ENCODE peak calls at places on chromosomes 13 and 19, in five cellular contexts. H is GM23338, S is MM.1S, I is neural progenitor cell, E is HCT116. Z is an unnamed sample.

GRCh38 chr13:49297338-49297737 is 49.6 kb downstream of the CDADC1 start:
- DNase-seq in H (no peak), S (no peak), I (no peak), E (no peak), Z (no peak)

GRCh38 chr13:41547253-41548000 is 90.1 kb downstream of the RGCC start:
- DNase-seq in H (no peak), S (no peak), I (no peak), E (no peak), Z (no peak)

GRCh38 chr13:67049744-67050143 is 180.4 kb downstream of the PCDH9 start:
- DNase-seq in H (no peak), S (no peak), I (no peak), E (no peak), Z (no peak)

GRCh38 chr19:54204767-54205468 is 4.3 kb downstream of the RPS9 start:
- DNase-seq in H (no peak), S (no peak), I (no peak), E (no peak), Z (no peak)

GRCh38 chr19:16791942-16792341 is 37.3 kb upstream of the SIN3B start:
- DNase-seq in H (no peak), S (no peak), I (no peak), E (no peak), Z (no peak)

GRCh38 chr13:56659041-56659471 is 481.7 kb upstream of the PRR20A start:
- DNase-seq in H (no peak), S (no peak), I (no peak), E (no peak), Z (no peak)

GRCh38 chr19:43560687-43561086 is 14.6 kb downstream of the XRCC1 start:
- DNase-seq in H (peak), S (no peak), I (no peak), E (no peak), Z (no peak)

GRCh38 chr19:58170860-58171259 is 12.0 kb upstream of the ZNF274 start:
- DNase-seq in H (no peak), S (no peak), I (no peak), E (no peak), Z (no peak)

GRCh38 chr13:110266431-110266809 is 40.5 kb downstream of the COL4A1 start:
- DNase-seq in H (no peak), S (no peak), I (no peak), E (no peak), Z (no peak)

GRCh38 chr19:49224856-49225255 is 67.3 kb downstream of the TRPM4 start:
- DNase-seq in H (peak), S (peak), I (peak), E (peak), Z (peak)

GRCh38 chr19:18109731-18110671 is 12.4 kb downstream of the MAST3 start:
- DNase-seq in H (peak), S (peak), I (peak), E (no peak), Z (peak)

GRCh38 chr19:3434630-3435553 is 45.4 kb downstream of the SMIM24 start:
- DNase-seq in H (peak), S (peak), I (peak), E (peak), Z (peak)

GRCh38 chr13:41008349-41008980 is 10.7 kb downstream of the ELF1 start:
- DNase-seq in H (no peak), S (no peak), I (no peak), E (no peak), Z (peak)

GRCh38 chr13:94063096-94063495 is 416.4 kb downstream of the DCT start:
- DNase-seq in H (no peak), S (no peak), I (no peak), E (no peak), Z (no peak)

GRCh38 chr13:65606622-65607021 is 1623.5 kb downstream of the PCDH9 start:
- DNase-seq in H (no peak), S (no peak), I (no peak), E (no peak), Z (no peak)

GRCh38 chr13:31638577-31638976 is 100.7 kb upstream of the RXFP2 start:
- DNase-seq in H (no peak), S (no peak), I (no peak), E (no peak), Z (no peak)

GRCh38 chr19:46068345-46069258 is 27.8 kb upstream of the IGFL4 start:
- DNase-seq in H (no peak), S (no peak), I (no peak), E (peak), Z (peak)

GRCh38 chr13:20191902-20192469 is 752 bp downstream of the GJB2 start:
- DNase-seq in H (peak), S (peak), I (peak), E (no peak), Z (peak)

GRCh38 chr19:13370948-13371347 is 135.3 kb downstream of the CACNA1A start:
- DNase-seq in H (no peak), S (no peak), I (no peak), E (no peak), Z (no peak)

GRCh38 chr19:13363954-13364353 is 142.3 kb downstream of the CACNA1A start:
- DNase-seq in H (no peak), S (no peak), I (no peak), E (no peak), Z (no peak)

GRCh38 chr19:13363235-13363634 is 143.0 kb downstream of the CACNA1A start:
- DNase-seq in H (no peak), S (no peak), I (no peak), E (no peak), Z (no peak)

DNA sequence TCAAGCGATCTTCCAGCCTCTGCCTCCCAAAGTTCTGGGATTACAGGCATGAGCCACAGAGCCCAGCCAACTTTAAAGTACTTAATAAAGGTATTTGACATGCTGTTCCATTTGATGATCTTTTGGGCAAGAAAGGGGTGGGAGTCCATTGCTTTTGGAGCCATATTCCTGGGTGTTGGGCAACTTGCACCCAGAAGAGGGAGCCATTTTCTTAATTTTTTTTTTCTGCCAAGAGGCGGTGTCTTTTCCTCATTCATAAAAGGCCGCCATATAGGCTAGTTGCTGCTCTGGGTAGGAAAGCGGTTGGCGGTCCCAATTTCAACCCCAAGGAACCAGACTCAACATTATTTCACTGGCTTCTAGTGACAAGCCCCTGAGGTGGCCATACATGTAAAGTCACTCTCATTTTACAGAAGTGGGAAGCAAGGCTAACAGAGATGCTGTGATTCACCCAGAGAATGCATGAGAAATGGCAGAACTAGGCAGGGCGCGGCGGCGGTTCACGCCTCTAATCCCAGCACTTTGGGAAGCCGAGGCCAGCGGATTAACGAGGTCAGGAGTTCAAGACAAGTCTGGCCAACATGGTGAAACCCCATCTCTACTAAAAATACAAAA is 139.6 kb downstream of the CACNA1A start:
- DNase-seq in H (peak), S (peak), I (peak), E (peak), Z (no peak)
- TF ChIP-seq EZH2phosphoT487 in H (no peak), S (no peak), I (no peak), E (no peak), Z (no peak)

GRCh38 chr19:50356691-50357177 is 8.7 kb downstream of the NAPSA start:
- DNase-seq in H (no peak), S (peak), I (no peak), E (no peak), Z (no peak)

GRCh38 chr19:50357178-50358100 is 8.0 kb downstream of the NAPSA start:
- DNase-seq in H (peak), S (peak), I (peak), E (no peak), Z (peak)

GRCh38 chr19:50361290-50362029 is 4.0 kb downstream of the NAPSA start:
- DNase-seq in H (peak), S (peak), I (no peak), E (peak), Z (no peak)

GRCh38 chr19:50359432-50359818 is 6.0 kb downstream of the NAPSA start:
- DNase-seq in H (no peak), S (no peak), I (no peak), E (no peak), Z (no peak)

GRCh38 chr19:50358483-50359431 is 6.7 kb downstream of the NAPSA start:
- DNase-seq in H (no peak), S (no peak), I (no peak), E (no peak), Z (no peak)
- TF ChIP-seq EZH2phosphoT487 in H (no peak), S (no peak), I (no peak), E (no peak), Z (no peak)

GRCh38 chr19:14512420-14512961 is 5.7 kb downstream of the DNAJB1 start:
- DNase-seq in H (no peak), S (no peak), I (no peak), E (no peak), Z (no peak)

GRCh38 chr19:14509382-14509781 is 8.8 kb downstream of the DNAJB1 start:
- DNase-seq in H (no peak), S (no peak), I (no peak), E (no peak), Z (no peak)

GRCh38 chr19:14507704-14508246 is 10.4 kb downstream of the DNAJB1 start:
- DNase-seq in H (no peak), S (no peak), I (no peak), E (no peak), Z (peak)

GRCh38 chr19:14514215-14514871 is 3.9 kb downstream of the DNAJB1 start:
- DNase-seq in H (no peak), S (no peak), I (no peak), E (no peak), Z (no peak)

DNA sequence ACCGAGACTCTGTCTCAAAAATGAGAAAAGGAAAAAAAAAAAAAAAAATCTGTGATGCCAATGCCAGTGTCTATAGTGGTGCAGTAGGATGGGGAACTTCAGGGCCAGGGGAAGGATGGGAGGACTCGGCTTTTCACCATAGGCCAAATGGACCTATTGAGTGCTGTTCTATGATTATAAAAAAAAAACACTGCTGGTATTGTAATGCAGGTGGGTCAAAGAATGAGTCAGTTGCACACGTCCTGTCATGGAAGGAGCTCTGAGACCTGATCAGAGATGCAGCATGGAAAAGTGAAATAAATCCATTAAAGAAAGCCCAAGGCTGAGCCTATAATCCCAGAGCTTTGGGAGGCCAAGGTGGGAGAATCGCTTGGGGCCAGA is 7.0 kb downstream of the DNAJB1 start:
- DNase-seq in H (no peak), S (no peak), I (no peak), E (no peak), Z (no peak)
- TF ChIP-seq EZH2phosphoT487 in H (no peak), S (no peak), I (no peak), E (no peak), Z (no peak)

DNA sequence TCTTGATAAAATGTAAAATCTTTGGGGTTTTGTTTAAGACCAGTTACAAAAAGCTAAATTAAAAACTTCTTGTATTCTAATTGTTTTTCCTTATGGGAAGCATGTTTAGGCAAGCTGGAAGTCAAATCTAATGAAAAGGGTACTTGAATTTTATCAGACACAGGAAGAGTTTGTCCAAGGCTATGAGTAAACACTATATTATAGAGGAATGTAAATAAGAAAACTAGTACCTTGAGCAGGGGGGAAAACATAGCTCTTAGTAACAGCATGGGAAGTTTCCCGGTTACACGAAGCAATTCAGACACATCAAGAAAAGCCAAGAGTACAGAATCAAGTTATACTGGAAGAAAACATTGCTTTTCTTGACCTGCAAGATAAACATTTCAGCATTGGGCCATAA is 19.8 kb upstream of the ZNF780A start:
- DNase-seq in H (no peak), S (no peak), I (no peak), E (no peak), Z (no peak)
- TF ChIP-seq EZH2phosphoT487 in H (no peak), S (no peak), I (no peak), E (no peak), Z (no peak)

GRCh38 chr19:10618846-10619245 is 6.5 kb upstream of the SLC44A2 start:
- DNase-seq in H (no peak), S (no peak), I (no peak), E (no peak), Z (no peak)

GRCh38 chr19:10624585-10624984 is 768 bp upstream of the SLC44A2 start:
- DNase-seq in H (no peak), S (no peak), I (no peak), E (no peak), Z (no peak)

GRCh38 chr19:10621966-10622365 is 3.4 kb upstream of the SLC44A2 start:
- DNase-seq in H (no peak), S (no peak), I (no peak), E (no peak), Z (no peak)

GRCh38 chr19:10617409-10618121 is 7.8 kb upstream of the SLC44A2 start:
- DNase-seq in H (no peak), S (no peak), I (no peak), E (no peak), Z (peak)

DNA sequence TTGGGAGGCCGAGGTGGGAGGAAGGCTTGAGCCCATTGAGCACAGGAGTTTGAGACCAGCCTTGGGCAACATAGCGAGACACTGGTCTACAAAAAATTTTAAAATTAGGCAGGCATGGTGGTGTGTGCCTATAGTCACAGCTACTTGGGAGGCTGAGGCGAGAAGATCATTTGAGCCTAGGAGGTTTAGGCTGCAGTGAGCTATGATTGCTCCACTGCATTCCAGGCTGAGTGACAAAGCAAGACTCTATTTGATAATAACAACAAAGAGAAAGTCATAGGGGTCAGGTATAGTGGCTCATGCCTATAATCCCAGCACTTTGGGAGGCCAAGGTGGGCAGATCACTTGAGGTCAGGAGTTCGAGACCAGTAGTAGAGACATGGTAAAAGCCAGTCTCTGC is 4.6 kb upstream of the SLC44A2 start:
- DNase-seq in H (no peak), S (no peak), I (no peak), E (no peak), Z (no peak)
- TF ChIP-seq EZH2phosphoT487 in H (no peak), S (no peak), I (no peak), E (no peak), Z (no peak)

GRCh38 chr19:2221250-2221831 is 14.8 kb downstream of the PLEKHJ1 start:
- DNase-seq in H (no peak), S (no peak), I (no peak), E (no peak), Z (no peak)
- TF ChIP-seq EZH2phosphoT487 in H (no peak), S (no peak), I (no peak), E (no peak), Z (no peak)

GRCh38 chr13:77429320-77430142 is 102.6 kb upstream of the MYCBP2 start:
- DNase-seq in H (no peak), S (peak), I (no peak), E (no peak), Z (no peak)
- TF ChIP-seq EZH2phosphoT487 in H (no peak), S (no peak), I (no peak), E (no peak), Z (no peak)

DNA sequence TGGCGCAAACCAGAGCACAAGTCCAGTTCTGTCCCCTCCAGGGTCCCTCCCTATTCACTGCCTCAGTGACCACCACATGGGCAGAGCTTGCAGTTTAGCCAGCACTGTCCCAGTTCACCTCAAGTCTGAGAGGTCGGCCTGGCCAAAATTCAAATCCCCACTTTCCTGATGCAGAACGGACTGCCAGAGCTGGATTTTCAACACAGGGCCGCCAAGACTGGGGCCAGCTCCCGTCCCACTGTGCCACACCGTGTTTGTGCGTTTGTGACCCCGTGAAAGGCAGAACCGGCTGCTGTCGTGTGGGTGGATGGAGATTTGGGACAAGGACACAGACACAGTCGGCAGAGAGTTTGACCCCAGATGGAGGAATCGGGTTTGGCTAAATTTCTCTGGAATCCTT is 176.7 kb downstream of the URI1 start:
- DNase-seq in H (no peak), S (no peak), I (no peak), E (no peak), Z (no peak)
- TF ChIP-seq EZH2phosphoT487 in H (no peak), S (no peak), I (no peak), E (no peak), Z (no peak)

GRCh38 chr19:742540-743075 is 8.3 kb upstream of the MISP start:
- DNase-seq in H (no peak), S (no peak), I (no peak), E (no peak), Z (no peak)
- TF ChIP-seq EZH2phosphoT487 in H (no peak), S (no peak), I (no peak), E (no peak), Z (no peak)

Z was measured in hepatocyte.